ENCODE peak calls at places on chromosomes 6 and 20, in nine cellular contexts. One of them, this sample, is unnamed.
A peak's percentile ranks its signal among the peaks of the same experiment; 100 is the strongest.

GRCh38 chr20:7879883-7880282 is 60.4 kb downstream of the HAO1 start:
- DNase-seq in GM12878: no peak
- DNase-seq in upper lobe of left lung: no peak
- DNase-seq in spleen: no peak
- DNase-seq in Panc1: no peak
- DNase-seq in HCT116: no peak
- DNase-seq in SK-N-SH: no peak
- DNase-seq in suprapubic skin: no peak
- DNase-seq in breast epithelium: no peak
- DNase-seq in this sample: no peak

GRCh38 chr20:31560900-31561598 is 44.0 kb upstream of the ID1 start:
- DNase-seq in GM12878: no peak
- DNase-seq in upper lobe of left lung: no peak
- DNase-seq in spleen: no peak
- DNase-seq in Panc1: peak; percentile 98
- DNase-seq in HCT116: peak; percentile 91
- DNase-seq in SK-N-SH: no peak
- DNase-seq in suprapubic skin: no peak
- DNase-seq in breast epithelium: peak; percentile 57
- DNase-seq in this sample: peak; percentile 47

GRCh38 chr6:40721252-40721936 is 134.2 kb upstream of the LRFN2 start:
- DNase-seq in GM12878: no peak
- DNase-seq in upper lobe of left lung: no peak
- DNase-seq in spleen: no peak
- DNase-seq in Panc1: no peak
- DNase-seq in HCT116: no peak
- DNase-seq in SK-N-SH: peak; percentile 55
- DNase-seq in suprapubic skin: no peak
- DNase-seq in breast epithelium: no peak
- DNase-seq in this sample: no peak

GRCh38 chr6:166782541-166782940 is 155.5 kb upstream of the RPS6KA2 start:
- DNase-seq in GM12878: no peak
- DNase-seq in upper lobe of left lung: no peak
- DNase-seq in spleen: peak; percentile 74
- DNase-seq in Panc1: no peak
- DNase-seq in HCT116: no peak
- DNase-seq in SK-N-SH: no peak
- DNase-seq in suprapubic skin: no peak
- DNase-seq in breast epithelium: no peak
- DNase-seq in this sample: no peak

GRCh38 chr6:6362051-6362450 is 41.6 kb upstream of the F13A1 start:
- DNase-seq in GM12878: no peak
- DNase-seq in upper lobe of left lung: no peak
- DNase-seq in spleen: no peak
- DNase-seq in Panc1: no peak
- DNase-seq in HCT116: no peak
- DNase-seq in SK-N-SH: no peak
- DNase-seq in suprapubic skin: no peak
- DNase-seq in breast epithelium: no peak
- DNase-seq in this sample: no peak

GRCh38 chr6:3282461-3283236 is 23.9 kb downstream of the PSMG4 start:
- DNase-seq in GM12878: no peak
- DNase-seq in upper lobe of left lung: no peak
- DNase-seq in spleen: peak; percentile 53
- DNase-seq in Panc1: no peak
- DNase-seq in HCT116: no peak
- DNase-seq in SK-N-SH: no peak
- DNase-seq in suprapubic skin: peak; percentile 33
- DNase-seq in breast epithelium: no peak
- DNase-seq in this sample: no peak

GRCh38 chr20:19888269-19888669 is 128.9 kb upstream of the NAA20 start:
- DNase-seq in GM12878: no peak
- DNase-seq in upper lobe of left lung: no peak
- DNase-seq in spleen: no peak
- DNase-seq in Panc1: no peak
- DNase-seq in HCT116: no peak
- DNase-seq in SK-N-SH: no peak
- DNase-seq in suprapubic skin: no peak
- DNase-seq in breast epithelium: peak; percentile 27
- DNase-seq in this sample: no peak

GRCh38 chr6:130466744-130467052 is 100.9 kb downstream of the TMEM200A start:
- DNase-seq in GM12878: no peak
- DNase-seq in upper lobe of left lung: no peak
- DNase-seq in spleen: no peak
- DNase-seq in Panc1: no peak
- DNase-seq in HCT116: no peak
- DNase-seq in SK-N-SH: no peak
- DNase-seq in suprapubic skin: no peak
- DNase-seq in breast epithelium: no peak
- DNase-seq in this sample: no peak

GRCh38 chr6:18034798-18035202 is 47.4 kb upstream of the KIF13A start:
- DNase-seq in GM12878: no peak
- DNase-seq in upper lobe of left lung: no peak
- DNase-seq in spleen: no peak
- DNase-seq in Panc1: no peak
- DNase-seq in HCT116: peak; percentile 12
- DNase-seq in SK-N-SH: no peak
- DNase-seq in suprapubic skin: no peak
- DNase-seq in breast epithelium: no peak
- DNase-seq in this sample: no peak

GRCh38 chr6:104940238-104940880 is 16.5 kb upstream of the LIN28B start:
- DNase-seq in GM12878: no peak
- DNase-seq in upper lobe of left lung: peak; percentile 80
- DNase-seq in spleen: no peak
- DNase-seq in Panc1: no peak
- DNase-seq in HCT116: no peak
- DNase-seq in SK-N-SH: peak; percentile 92
- DNase-seq in suprapubic skin: no peak
- DNase-seq in breast epithelium: no peak
- DNase-seq in this sample: no peak

GRCh38 chr20:21622097-21622496 is 83.4 kb upstream of the PAX1 start:
- DNase-seq in GM12878: no peak
- DNase-seq in upper lobe of left lung: no peak
- DNase-seq in spleen: no peak
- DNase-seq in Panc1: no peak
- DNase-seq in HCT116: no peak
- DNase-seq in SK-N-SH: no peak
- DNase-seq in suprapubic skin: no peak
- DNase-seq in breast epithelium: peak; percentile 33
- DNase-seq in this sample: no peak

GRCh38 chr20:36462440-36463211 is 78.7 kb upstream of the MYL9 start:
- DNase-seq in GM12878: no peak
- DNase-seq in upper lobe of left lung: peak; percentile 87
- DNase-seq in spleen: peak; percentile 87
- DNase-seq in Panc1: no peak
- DNase-seq in HCT116: no peak
- DNase-seq in SK-N-SH: peak; percentile 59
- DNase-seq in suprapubic skin: peak; percentile 83
- DNase-seq in breast epithelium: no peak
- DNase-seq in this sample: peak; percentile 36

GRCh38 chr6:7215798-7216231 is 97.2 kb downstream of the SSR1 start:
- DNase-seq in GM12878: no peak
- DNase-seq in upper lobe of left lung: no peak
- DNase-seq in spleen: no peak
- DNase-seq in Panc1: no peak
- DNase-seq in HCT116: no peak
- DNase-seq in SK-N-SH: no peak
- DNase-seq in suprapubic skin: no peak
- DNase-seq in breast epithelium: no peak
- DNase-seq in this sample: no peak

GRCh38 chr6:26250806-26251075 is 114.3 kb upstream of the BTN3A2 start:
- DNase-seq in GM12878: no peak
- DNase-seq in upper lobe of left lung: no peak
- DNase-seq in spleen: no peak
- DNase-seq in Panc1: no peak
- DNase-seq in HCT116: no peak
- DNase-seq in SK-N-SH: no peak
- DNase-seq in suprapubic skin: no peak
- DNase-seq in breast epithelium: no peak
- DNase-seq in this sample: no peak

GRCh38 chr6:33426590-33427563 is 7.0 kb downstream of the SYNGAP1 start:
- DNase-seq in GM12878: no peak
- DNase-seq in upper lobe of left lung: no peak
- DNase-seq in spleen: no peak
- DNase-seq in Panc1: no peak
- DNase-seq in HCT116: no peak
- DNase-seq in SK-N-SH: peak; percentile 46
- DNase-seq in suprapubic skin: peak; percentile 64
- DNase-seq in breast epithelium: no peak
- DNase-seq in this sample: no peak
- TF ChIP-seq POLR2AphosphoS5 in GM12878: no peak
- TF ChIP-seq POLR2AphosphoS5 in upper lobe of left lung: no peak
- TF ChIP-seq POLR2AphosphoS5 in spleen: no peak
- TF ChIP-seq POLR2AphosphoS5 in Panc1: no peak
- TF ChIP-seq POLR2AphosphoS5 in HCT116: no peak
- TF ChIP-seq POLR2AphosphoS5 in SK-N-SH: no peak
- TF ChIP-seq POLR2AphosphoS5 in suprapubic skin: no peak
- TF ChIP-seq POLR2AphosphoS5 in breast epithelium: no peak
- TF ChIP-seq POLR2AphosphoS5 in this sample: no peak

GRCh38 chr6:13012271-13012670 is 295.7 kb downstream of the PHACTR1 start:
- DNase-seq in GM12878: no peak
- DNase-seq in upper lobe of left lung: no peak
- DNase-seq in spleen: no peak
- DNase-seq in Panc1: no peak
- DNase-seq in HCT116: no peak
- DNase-seq in SK-N-SH: no peak
- DNase-seq in suprapubic skin: no peak
- DNase-seq in breast epithelium: no peak
- DNase-seq in this sample: no peak

GRCh38 chr6:13014551-13015378 is 298.2 kb downstream of the PHACTR1 start:
- DNase-seq in GM12878: no peak
- DNase-seq in upper lobe of left lung: peak; percentile 83
- DNase-seq in spleen: no peak
- DNase-seq in Panc1: no peak
- DNase-seq in HCT116: no peak
- DNase-seq in SK-N-SH: peak; percentile 78
- DNase-seq in suprapubic skin: no peak
- DNase-seq in breast epithelium: no peak
- DNase-seq in this sample: no peak

GRCh38 chr6:13015379-13015681 is 298.8 kb downstream of the PHACTR1 start:
- DNase-seq in GM12878: no peak
- DNase-seq in upper lobe of left lung: no peak
- DNase-seq in spleen: no peak
- DNase-seq in Panc1: no peak
- DNase-seq in HCT116: no peak
- DNase-seq in SK-N-SH: peak; percentile 51
- DNase-seq in suprapubic skin: no peak
- DNase-seq in breast epithelium: no peak
- DNase-seq in this sample: no peak

GRCh38 chr6:13012977-13013680 is 296.6 kb downstream of the PHACTR1 start:
- DNase-seq in GM12878: no peak
- DNase-seq in upper lobe of left lung: no peak
- DNase-seq in spleen: no peak
- DNase-seq in Panc1: no peak
- DNase-seq in HCT116: no peak
- DNase-seq in SK-N-SH: no peak
- DNase-seq in suprapubic skin: peak; percentile 63
- DNase-seq in breast epithelium: no peak
- DNase-seq in this sample: peak; percentile 53

DNA sequence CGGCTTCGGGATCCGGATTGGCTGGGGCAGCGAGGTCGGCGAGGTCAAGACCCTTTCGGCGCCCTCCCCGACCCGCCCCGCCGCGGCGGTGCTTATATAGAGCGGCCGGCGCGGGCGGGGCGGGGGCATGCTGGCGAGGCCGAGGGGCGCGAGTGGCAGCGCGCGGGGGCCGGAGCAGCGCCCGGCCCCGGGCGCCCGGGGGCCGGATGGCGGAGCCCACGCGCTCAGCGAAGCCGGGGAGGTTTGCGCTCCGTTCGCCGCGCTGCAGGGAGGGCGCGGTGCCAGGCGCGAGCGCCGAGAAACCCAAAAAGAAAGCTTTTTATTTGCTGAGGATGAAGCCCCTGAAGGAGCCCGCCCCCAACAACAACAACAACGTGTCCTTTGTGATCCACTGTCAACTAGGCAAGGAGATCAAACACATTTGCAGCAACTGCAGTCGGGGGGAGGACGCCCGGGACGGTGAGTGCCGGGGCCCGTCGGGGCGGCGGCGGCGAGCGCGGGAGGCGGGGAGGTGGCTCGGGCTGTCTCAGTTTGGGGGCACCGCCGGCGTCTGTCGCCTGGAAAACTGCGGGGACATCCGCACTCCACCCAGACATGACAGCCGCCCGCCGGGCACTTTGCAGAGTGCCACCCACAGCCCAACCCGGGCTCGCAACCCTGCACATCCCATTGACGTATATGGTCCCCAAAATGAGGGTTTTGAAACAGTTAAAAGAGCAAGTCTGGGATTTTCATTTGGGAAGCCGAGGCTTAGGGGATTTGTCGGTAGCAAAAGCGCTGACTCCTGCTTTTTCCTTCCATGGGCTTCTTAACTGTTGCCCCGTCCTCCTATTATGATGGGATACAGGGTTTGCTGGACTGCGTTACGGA is 297.3 kb downstream of the PHACTR1 start:
- DNase-seq in GM12878: no peak
- DNase-seq in upper lobe of left lung: peak; percentile 87
- DNase-seq in spleen: peak; percentile 77
- DNase-seq in Panc1: no peak
- DNase-seq in HCT116: no peak
- DNase-seq in SK-N-SH: peak; percentile 76
- DNase-seq in suprapubic skin: no peak
- DNase-seq in breast epithelium: no peak
- DNase-seq in this sample: no peak
- H3K4me3 ChIP-seq in GM12878: no peak overlapping the region
- H3K4me3 ChIP-seq in upper lobe of left lung: peak overlapping the region; percentile 69
- H3K4me3 ChIP-seq in spleen: peak overlapping the region; percentile 44
- H3K4me3 ChIP-seq in Panc1: peak overlapping the region; percentile 13
- H3K4me3 ChIP-seq in HCT116: no peak overlapping the region
- H3K4me3 ChIP-seq in SK-N-SH: peak overlapping the region; percentile 23
- H3K4me3 ChIP-seq in suprapubic skin: peak overlapping the region; percentile 59
- H3K4me3 ChIP-seq in breast epithelium: peak overlapping the region; percentile 50
- H3K4me3 ChIP-seq in this sample: peak overlapping the region; percentile 61

GRCh38 chr20:44187763-44188709 is 1.0 kb upstream of the JPH2 start:
- DNase-seq in GM12878: no peak
- DNase-seq in upper lobe of left lung: no peak
- DNase-seq in spleen: no peak
- DNase-seq in Panc1: no peak
- DNase-seq in HCT116: no peak
- DNase-seq in SK-N-SH: no peak
- DNase-seq in suprapubic skin: no peak
- DNase-seq in breast epithelium: no peak
- DNase-seq in this sample: no peak
- TF ChIP-seq POLR2AphosphoS5 in GM12878: no peak
- TF ChIP-seq POLR2AphosphoS5 in upper lobe of left lung: no peak
- TF ChIP-seq POLR2AphosphoS5 in spleen: no peak
- TF ChIP-seq POLR2AphosphoS5 in Panc1: no peak
- TF ChIP-seq POLR2AphosphoS5 in HCT116: no peak
- TF ChIP-seq POLR2AphosphoS5 in SK-N-SH: no peak
- TF ChIP-seq POLR2AphosphoS5 in suprapubic skin: no peak
- TF ChIP-seq POLR2AphosphoS5 in breast epithelium: no peak
- TF ChIP-seq POLR2AphosphoS5 in this sample: no peak

DNA sequence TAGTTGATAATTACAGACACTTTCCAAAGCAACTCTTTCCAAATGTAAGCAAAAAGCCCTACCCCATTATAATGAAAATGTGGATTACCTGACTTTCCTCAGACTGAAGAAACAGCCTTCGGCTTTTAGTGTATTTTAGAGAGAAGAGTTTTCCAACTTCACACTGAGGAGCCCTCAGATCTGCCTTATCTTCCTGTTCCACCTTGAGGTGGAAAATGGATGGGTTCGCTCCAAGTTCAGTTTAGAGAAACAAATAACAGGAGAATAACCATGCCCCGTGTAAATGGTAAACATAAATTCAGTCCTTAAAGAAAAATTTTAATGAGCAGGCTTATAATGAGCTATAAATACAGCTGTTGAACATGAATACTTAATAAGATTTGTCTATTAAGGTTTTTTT is 21.1 kb upstream of the MTHFD1L start:
- DNase-seq in GM12878: no peak
- DNase-seq in upper lobe of left lung: no peak
- DNase-seq in spleen: no peak
- DNase-seq in Panc1: no peak
- DNase-seq in HCT116: no peak
- DNase-seq in SK-N-SH: no peak
- DNase-seq in suprapubic skin: no peak
- DNase-seq in breast epithelium: no peak
- DNase-seq in this sample: no peak
- H3K4me3 ChIP-seq in GM12878: no peak overlapping the region
- H3K4me3 ChIP-seq in upper lobe of left lung: no peak overlapping the region
- H3K4me3 ChIP-seq in spleen: no peak overlapping the region
- H3K4me3 ChIP-seq in Panc1: no peak overlapping the region
- H3K4me3 ChIP-seq in HCT116: no peak overlapping the region
- H3K4me3 ChIP-seq in SK-N-SH: no peak overlapping the region
- H3K4me3 ChIP-seq in suprapubic skin: no peak overlapping the region
- H3K4me3 ChIP-seq in breast epithelium: no peak overlapping the region
- H3K4me3 ChIP-seq in this sample: no peak overlapping the region